ENCODE peak calls at places on chromosomes 6 and 20, in seven cellular contexts. G is mesothelial cell of epicardium, X is K562, K is neural progenitor cell, D is upper lobe of right lung, P is AG09309, F is cardiac fibroblast. I is an unnamed sample.

GRCh38 chr6:25388776-25389175 is 109.6 kb downstream of the CARMIL1 start:
- DNase-seq in G (no peak), X (no peak), K (no peak), D (no peak), P (no peak), F (no peak), I (no peak)

GRCh38 chr6:32057966-32058365 is 19.8 kb downstream of the CYP21A2 start:
- DNase-seq in G (no peak), X (no peak), K (no peak), D (no peak), P (no peak), F (no peak), I (no peak)

GRCh38 chr6:82611751-82612150 is 248.1 kb downstream of the TPBG start:
- DNase-seq in G (no peak), X (no peak), K (no peak), D (no peak), P (no peak), F (no peak), I (no peak)

GRCh38 chr20:63107449-63108200 is 100.9 kb upstream of the BHLHE23 start:
- DNase-seq in G (no peak), X (no peak), K (no peak), D (no peak), P (no peak), F (no peak), I (no peak)

GRCh38 chr6:2469428-2469827 is 224.0 kb upstream of the GMDS start:
- DNase-seq in G (no peak), X (no peak), K (no peak), D (no peak), P (no peak), F (no peak), I (no peak)

GRCh38 chr6:123771126-123771525 is 32.5 kb upstream of the NKAIN2 start:
- DNase-seq in G (no peak), X (no peak), K (no peak), D (no peak), P (no peak), F (no peak), I (no peak)

GRCh38 chr20:35225319-35226125 is 968 bp upstream of the MMP24 start:
- DNase-seq in G (no peak), X (no peak), K (no peak), D (no peak), P (no peak), F (no peak), I (no peak)

GRCh38 chr6:166420351-166420750 is 37.6 kb upstream of the MPC1 start:
- DNase-seq in G (no peak), X (no peak), K (no peak), D (no peak), P (no peak), F (peak; percentile 70), I (no peak)

GRCh38 chr20:45336530-45337366 is 11.5 kb downstream of the SDC4 start:
- DNase-seq in G (no peak), X (no peak), K (no peak), D (no peak), P (peak; percentile 93), F (peak; percentile 92), I (no peak)

GRCh38 chr20:62949887-62950286 is 2.6 kb upstream of the SLC17A9 start:
- DNase-seq in G (no peak), X (no peak), K (no peak), D (no peak), P (no peak), F (no peak), I (no peak)

GRCh38 chr6:4853782-4854511 is 77.7 kb downstream of the CDYL start:
- DNase-seq in G (no peak), X (no peak), K (no peak), D (no peak), P (no peak), F (peak; percentile 37), I (no peak)

GRCh38 chr6:2764610-2765165 is 505 bp upstream of the WRNIP1 start:
- DNase-seq in G (no peak), X (peak; percentile 97), K (peak; percentile 61), D (peak; percentile 74), P (no peak), F (peak; percentile 82), I (no peak)

GRCh38 chr6:67358241-67358640 is 1276.8 kb upstream of the ADGRB3 start:
- DNase-seq in G (no peak), X (no peak), K (no peak), D (no peak), P (no peak), F (no peak), I (no peak)

GRCh38 chr6:109738200-109738599 is 47.1 kb downstream of the FIG4 start:
- DNase-seq in G (no peak), X (no peak), K (no peak), D (no peak), P (no peak), F (no peak), I (no peak)

GRCh38 chr6:149995971-149996370 is 29.4 kb downstream of the RAET1L start:
- DNase-seq in G (no peak), X (no peak), K (no peak), D (no peak), P (no peak), F (no peak), I (no peak)

GRCh38 chr6:31403283-31403989 is at the start of gene MICA:
- DNase-seq in G (peak; percentile 76), X (peak; percentile 97), K (peak; percentile 97), D (peak; percentile 95), P (no peak), F (peak; percentile 89), I (no peak)

GRCh38 chr6:121434037-121434770 is 1.2 kb upstream of the GJA1 start:
- DNase-seq in G (no peak), X (no peak), K (peak; percentile 39), D (no peak), P (peak; percentile 61), F (no peak), I (no peak)

GRCh38 chr6:121426686-121427085 is 8.8 kb upstream of the GJA1 start:
- DNase-seq in G (no peak), X (no peak), K (no peak), D (no peak), P (no peak), F (no peak), I (no peak)

GRCh38 chr6:121435444-121436069 is at the start of gene GJA1:
- DNase-seq in G (no peak), X (no peak), K (peak; percentile 78), D (no peak), P (peak; percentile 58), F (peak; percentile 92), I (no peak)

GRCh38 chr6:121436172-121436965 is 923 bp downstream of the GJA1 start:
- DNase-seq in G (no peak), X (no peak), K (peak; percentile 11), D (no peak), P (no peak), F (peak; percentile 38), I (no peak)

DNA sequence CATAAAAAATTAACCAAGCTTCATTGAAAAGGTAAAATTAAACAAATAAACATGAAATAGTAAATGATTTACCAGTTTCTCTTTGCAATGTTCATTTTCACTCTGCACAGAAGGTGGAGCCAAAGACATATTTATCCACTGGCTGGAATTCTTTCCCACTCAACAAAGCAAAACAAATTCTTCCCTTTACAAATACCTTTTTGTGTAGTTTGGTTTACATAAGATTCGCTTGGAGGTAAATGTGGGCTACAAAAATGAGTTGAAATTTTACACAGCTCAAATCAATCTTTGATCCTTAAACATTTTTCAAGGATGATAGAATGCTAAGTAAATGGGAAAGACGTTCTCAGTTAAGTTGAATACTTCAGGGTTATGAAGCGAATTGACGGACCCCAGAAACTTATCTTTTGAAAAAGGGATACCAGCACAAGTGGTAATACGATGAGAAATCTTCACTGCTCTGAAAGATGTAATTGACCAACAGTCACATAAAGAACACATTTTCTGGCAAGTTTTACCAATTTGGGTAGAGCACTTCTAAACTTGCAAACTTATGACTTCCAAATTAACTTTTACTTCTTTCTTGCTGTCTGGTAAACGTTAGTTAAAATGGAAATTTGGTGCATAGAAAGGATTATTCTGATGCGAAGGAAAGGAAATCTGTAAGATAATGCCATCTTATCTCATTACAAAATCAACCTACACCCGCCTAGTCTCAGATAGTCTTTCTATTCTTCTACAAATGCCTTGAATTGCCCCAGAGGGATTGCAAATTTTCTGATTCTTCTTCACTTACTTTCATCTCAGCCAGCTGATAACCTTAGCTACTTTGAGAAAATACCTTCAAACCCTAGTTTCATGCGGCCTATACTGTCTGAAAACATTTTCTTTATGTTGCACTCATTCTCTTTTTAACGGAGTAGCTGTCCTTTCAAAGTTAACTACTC is 4.7 kb upstream of the GJA1 start:
- DNase-seq in G (no peak), X (no peak), K (peak; percentile 59), D (no peak), P (no peak), F (peak; percentile 79), I (no peak)
- TF ChIP-seq CTCF in G (peak; percentile 63), X (peak; percentile 67), K (peak; percentile 92), D (peak; percentile 72), P (peak; percentile 64), F (peak; percentile 50), I (peak; percentile 96)

GRCh38 chr20:16747291-16747811 is 807 bp upstream of the OTOR start:
- DNase-seq in G (no peak), X (no peak), K (no peak), D (no peak), P (no peak), F (no peak), I (no peak)
- TF ChIP-seq CTCF in G (no peak), X (no peak), K (peak; percentile 9), D (peak; percentile 10), P (no peak), F (no peak), I (no peak)

GRCh38 chr6:131929227-131929626 is 21.9 kb downstream of the CCN2 start:
- DNase-seq in G (no peak), X (no peak), K (peak; percentile 37), D (no peak), P (no peak), F (no peak), I (no peak)
- TF ChIP-seq CTCF in G (no peak), X (peak; percentile 23), K (peak; percentile 44), D (peak; percentile 6), P (no peak), F (no peak), I (no peak)

GRCh38 chr20:10047427-10047826 is 12.6 kb downstream of the ANKEF1 start:
- DNase-seq in G (no peak), X (no peak), K (peak; percentile 60), D (no peak), P (no peak), F (no peak), I (no peak)
- TF ChIP-seq CTCF in G (no peak), X (no peak), K (peak; percentile 57), D (no peak), P (no peak), F (peak; percentile 29), I (no peak)

GRCh38 chr6:135796884-135797283 is 54.6 kb upstream of the PDE7B start:
- DNase-seq in G (no peak), X (no peak), K (no peak), D (no peak), P (no peak), F (peak; percentile 23), I (no peak)
- TF ChIP-seq CTCF in G (no peak), X (no peak), K (no peak), D (no peak), P (no peak), F (no peak), I (no peak)

GRCh38 chr6:101069191-101069795 is 188.2 kb upstream of the ASCC3 start:
- DNase-seq in G (no peak), X (no peak), K (no peak), D (no peak), P (no peak), F (peak; percentile 58), I (no peak)
- TF ChIP-seq CTCF in G (no peak), X (no peak), K (no peak), D (no peak), P (no peak), F (peak; percentile 14), I (no peak)